ENCODE peak calls at places on chromosomes 3 and 15, in ten cellular contexts. K is prostate gland, G is stomach, T is vagina, R is A549, V is foreskin keratinocyte, U is tibial artery, E is psoas muscle, D is breast epithelium, M is lower lobe of right lung. P is an unnamed sample.
A peak's percentile ranks its signal among the peaks of the same experiment; 100 is the strongest.

GRCh38 chr15:64213646-64214045 is 50.8 kb upstream of the PPIB start:
- DNase-seq in D (no peak), U (no peak), R (no peak), K (no peak), G (no peak), E (no peak), T (no peak), M (no peak), V (no peak), P (no peak)

GRCh38 chr3:123719785-123720531 is 135.1 kb upstream of the HACD2 start:
- DNase-seq in T (no peak), K (peak; percentile 89), M (no peak), G (no peak), D (peak; percentile 72), U (peak; percentile 71), R (no peak), V (no peak), E (no peak), P (no peak)

GRCh38 chr3:28916713-28917499 is 364.0 kb upstream of the RBMS3 start:
- DNase-seq in E (peak; percentile 48), D (no peak), T (no peak), K (peak; percentile 5), V (no peak), M (peak; percentile 42), R (no peak), G (peak; percentile 26), U (peak; percentile 74), P (no peak)

GRCh38 chr15:52280326-52281084 is 15.1 kb downstream of the MYO5C start:
- DNase-seq in V (no peak), E (no peak), D (no peak), R (no peak), U (no peak), K (no peak), T (peak; percentile 60), M (no peak), G (no peak), P (no peak)

GRCh38 chr3:27253831-27254230 is 115.4 kb downstream of the NEK10 start:
- DNase-seq in E (no peak), G (peak; percentile 26), V (peak; percentile 23), M (peak; percentile 48), R (peak; percentile 32), D (peak; percentile 51), U (peak; percentile 19), T (no peak), K (peak; percentile 5), P (no peak)

GRCh38 chr3:58609990-58610389 is 32.8 kb upstream of the FAM107A start:
- DNase-seq in G (no peak), E (no peak), K (no peak), R (no peak), D (no peak), U (no peak), M (no peak), V (no peak), T (no peak), P (no peak)

GRCh38 chr15:31571676-31572075 is 245.0 kb downstream of the KLF13 start:
- DNase-seq in U (no peak), K (no peak), V (no peak), D (no peak), G (no peak), R (no peak), E (no peak), M (no peak), T (no peak), P (no peak)

GRCh38 chr3:149618151-149619123 is 39.4 kb downstream of the WWTR1 start:
- DNase-seq in D (no peak), K (peak; percentile 8), U (peak; percentile 73), R (no peak), V (peak; percentile 58), E (no peak), M (no peak), T (no peak), G (no peak), P (no peak)

GRCh38 chr3:37909067-37909911 is 47.6 kb downstream of the CTDSPL start:
- DNase-seq in U (no peak), R (no peak), E (no peak), M (no peak), K (no peak), V (no peak), D (no peak), T (no peak), G (no peak), P (no peak)

GRCh38 chr15:96070636-96071035 is 259.9 kb upstream of the NR2F2 start:
- DNase-seq in T (no peak), R (no peak), K (peak; percentile 32), V (no peak), G (no peak), U (no peak), M (no peak), D (no peak), E (no peak), P (no peak)

GRCh38 chr15:99409097-99409473 is 156.7 kb upstream of the MEF2A start:
- DNase-seq in D (no peak), E (peak; percentile 64), K (peak; percentile 69), G (peak; percentile 65), V (no peak), U (peak; percentile 71), M (peak; percentile 78), T (peak; percentile 86), R (peak; percentile 76), P (no peak)

DNA sequence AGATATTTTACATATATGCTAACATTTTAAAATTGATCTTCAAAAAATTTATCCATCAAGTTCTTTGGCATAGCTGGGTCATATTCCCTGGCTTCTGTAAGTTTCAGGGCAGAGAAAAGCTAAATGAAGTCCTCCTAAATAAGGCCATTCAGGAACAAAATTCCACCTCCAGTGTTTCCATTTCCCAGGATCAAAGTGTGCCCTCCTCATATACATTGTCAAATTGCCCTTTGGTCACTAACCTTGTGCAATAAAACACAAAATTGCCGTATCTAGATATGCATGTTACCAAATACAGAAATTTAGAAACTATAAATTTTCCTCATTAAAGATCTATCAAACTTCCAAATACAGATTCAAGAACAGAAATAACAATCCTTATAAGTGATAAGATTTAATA is 10.6 kb downstream of the CEP152 start:
- DNase-seq in T (no peak), R (no peak), M (no peak), K (no peak), V (no peak), U (no peak), E (no peak), G (no peak), D (no peak), P (no peak)
- H3K4me1 ChIP-seq in T (no peaks in the 10 kb centered on the region), R (peaks cover 19% of the 10 kb centered on the region), M (peaks cover 9% of the 10 kb centered on the region), K (no peaks in the 10 kb centered on the region), V (no peaks in the 10 kb centered on the region), U (no peaks in the 10 kb centered on the region), E (no peaks in the 10 kb centered on the region), G (peaks cover 7% of the 10 kb centered on the region), D (no peaks in the 10 kb centered on the region), P (no peaks in the 10 kb centered on the region)

GRCh38 chr3:157103280-157103679 is 56.7 kb downstream of the CCNL1 start:
- DNase-seq in V (no peak), D (no peak), K (no peak), M (no peak), G (no peak), T (no peak), U (no peak), E (no peak), R (no peak), P (no peak)

GRCh38 chr3:157103860-157104259 is 56.1 kb downstream of the CCNL1 start:
- DNase-seq in M (no peak), K (no peak), E (no peak), D (no peak), G (no peak), V (no peak), T (no peak), R (no peak), U (no peak), P (no peak)

GRCh38 chr3:157107037-157107436 is 52.9 kb downstream of the CCNL1 start:
- DNase-seq in M (no peak), U (no peak), D (no peak), G (no peak), R (no peak), K (no peak), T (no peak), E (no peak), V (no peak), P (no peak)

GRCh38 chr3:157104521-157104920 is 55.4 kb downstream of the CCNL1 start:
- DNase-seq in G (no peak), M (no peak), D (no peak), K (peak; percentile 33), E (no peak), T (no peak), R (no peak), U (no peak), V (no peak), P (no peak)

DNA sequence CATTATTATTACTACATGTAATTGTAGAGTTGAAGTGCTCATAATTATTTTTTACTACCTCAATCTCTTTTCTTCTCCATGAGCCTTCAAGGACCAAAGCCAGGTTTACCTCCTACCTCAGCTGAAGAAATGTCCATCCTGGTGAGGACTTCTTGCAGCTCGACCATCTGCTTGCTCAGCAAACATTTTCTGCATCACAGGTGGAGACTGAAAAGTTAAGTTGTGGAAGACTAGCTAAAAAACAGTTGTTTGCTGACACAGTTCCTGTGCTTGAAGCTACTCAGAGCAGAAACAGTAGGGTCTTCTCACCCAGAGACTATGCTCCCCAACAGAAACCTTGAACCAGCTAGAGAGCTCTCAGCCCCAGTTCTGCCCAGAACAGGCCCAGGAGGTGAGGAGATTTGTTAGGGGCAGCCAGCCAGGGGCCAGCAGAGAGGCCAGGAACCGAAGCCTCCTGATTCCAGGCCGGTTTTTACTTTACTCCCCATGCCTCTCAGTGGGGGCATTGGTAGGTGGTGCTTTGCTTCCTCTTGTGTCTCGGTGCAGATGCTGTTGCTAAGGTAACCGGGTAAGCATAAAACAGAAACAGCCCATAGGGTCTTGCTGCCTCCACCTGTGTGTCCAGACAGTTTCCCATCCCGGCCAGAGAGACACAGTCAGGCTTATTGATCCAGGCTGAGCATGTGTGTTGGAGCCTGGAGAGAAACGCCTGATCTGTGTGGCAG is 54.9 kb downstream of the CCNL1 start:
- DNase-seq in E (no peak), G (no peak), T (no peak), K (no peak), R (no peak), V (no peak), D (no peak), U (no peak), M (no peak), P (no peak)
- H3K27ac ChIP-seq in E (no peak overlapping the region), G (peak overlapping the region; percentile 83), T (peak overlapping the region; percentile 68), K (peak overlapping the region; percentile 6), R (peak overlapping the region; percentile 43), V (no peak overlapping the region), D (no peak overlapping the region), U (no peak overlapping the region), M (no peak overlapping the region), P (no peak overlapping the region)

GRCh38 chr3:31219131-31219843 is 313.4 kb upstream of the STT3B start:
- DNase-seq in K (no peak), E (no peak), R (no peak), G (no peak), U (no peak), D (no peak), M (no peak), V (no peak), T (no peak), P (no peak)
- H3K4me1 ChIP-seq in K (no peaks in the 10 kb centered on the region), E (no peaks in the 10 kb centered on the region), R (no peaks in the 10 kb centered on the region), G (no peaks in the 10 kb centered on the region), U (peaks cover 8% of the 10 kb centered on the region), D (no peaks in the 10 kb centered on the region), M (peaks cover 4% of the 10 kb centered on the region), V (no peaks in the 10 kb centered on the region), T (no peaks in the 10 kb centered on the region), P (peaks cover 54% of the 10 kb centered on the region)

DNA sequence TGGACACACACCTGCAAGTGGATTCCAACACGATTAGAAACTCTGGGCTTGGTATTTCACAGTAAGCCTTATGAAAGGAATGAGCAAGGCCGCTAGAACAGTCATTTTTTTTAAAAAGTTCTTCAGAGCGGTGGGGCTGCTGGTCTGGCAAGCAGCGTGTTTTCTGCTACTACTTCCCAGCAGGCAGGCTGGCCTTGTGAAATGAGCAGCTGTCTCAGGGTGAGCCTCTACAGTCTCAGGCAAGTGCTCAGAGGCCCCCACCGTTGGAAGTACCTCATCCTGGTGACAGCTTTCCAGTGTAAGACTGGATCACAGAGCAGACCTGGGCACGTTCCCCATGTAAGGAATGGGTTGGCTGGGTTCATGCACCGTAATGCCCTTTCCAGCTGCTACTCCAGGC is 119.2 kb downstream of the LRIG1 start:
- DNase-seq in V (no peak), T (peak; percentile 76), K (no peak), G (no peak), D (no peak), R (no peak), E (no peak), M (no peak), U (no peak), P (no peak)
- H3K27ac ChIP-seq in V (no peak overlapping the region), T (no peak overlapping the region), K (no peak overlapping the region), G (peak overlapping the region; percentile 80), D (no peak overlapping the region), R (no peak overlapping the region), E (peak overlapping the region; percentile 31), M (no peak overlapping the region), U (no peak overlapping the region), P (no peak overlapping the region)